ENCODE peak calls at places on chromosomes 6 and 20, in seven cellular contexts. J is HepG2, K is GM12892, F is lower leg skin, I is K562, T is thyroid gland, Z is transverse colon. V is an unnamed sample.

GRCh38 chr20:21808863-21809664 is 103.6 kb downstream of the PAX1 start:
- DNase-seq in J (peak), K (peak), F (no peak), I (peak), T (peak), Z (peak), V (peak)

GRCh38 chr6:12138936-12139335 is 126.8 kb downstream of the HIVEP1 start:
- DNase-seq in J (no peak), K (no peak), F (no peak), I (no peak), T (no peak), Z (no peak), V (no peak)

GRCh38 chr6:169115632-169116031 is 138.0 kb downstream of the THBS2 start:
- DNase-seq in J (no peak), K (no peak), F (no peak), I (no peak), T (no peak), Z (no peak), V (no peak)

GRCh38 chr6:42928748-42929087 is 562 bp upstream of the CNPY3 start:
- DNase-seq in J (no peak), K (no peak), F (no peak), I (no peak), T (no peak), Z (no peak), V (no peak)

GRCh38 chr6:14865609-14866100 is 380.2 kb upstream of the JARID2 start:
- DNase-seq in J (no peak), K (no peak), F (no peak), I (peak), T (no peak), Z (no peak), V (peak)

GRCh38 chr6:148935705-148936306 is 189.0 kb downstream of the UST start:
- DNase-seq in J (no peak), K (no peak), F (no peak), I (no peak), T (no peak), Z (no peak), V (no peak)

GRCh38 chr6:30175765-30176164 is 12.4 kb downstream of the TRIM15 start:
- DNase-seq in J (no peak), K (no peak), F (no peak), I (no peak), T (no peak), Z (no peak), V (no peak)

GRCh38 chr6:160952633-160953281 is 38.8 kb upstream of the MAP3K4 start:
- DNase-seq in J (no peak), K (no peak), F (no peak), I (no peak), T (no peak), Z (no peak), V (no peak)

GRCh38 chr20:41030536-41031242 is 2.1 kb downstream of the TOP1 start:
- DNase-seq in J (peak), K (no peak), F (no peak), I (no peak), T (no peak), Z (no peak), V (peak)

GRCh38 chr20:2698186-2698817 is 5.7 kb downstream of the EBF4 start:
- DNase-seq in J (no peak), K (no peak), F (no peak), I (no peak), T (no peak), Z (no peak), V (no peak)

GRCh38 chr6:111872521-111873177 is 603 bp downstream of the FYN start:
- DNase-seq in J (no peak), K (no peak), F (no peak), I (peak), T (peak), Z (peak), V (peak)

GRCh38 chr6:142819603-142820335 is 125.2 kb downstream of the HIVEP2 start:
- DNase-seq in J (no peak), K (no peak), F (no peak), I (no peak), T (no peak), Z (no peak), V (no peak)

GRCh38 chr20:23350855-23351838 is 556 bp downstream of the NXT1 start:
- DNase-seq in J (peak), K (no peak), F (peak), I (no peak), T (peak), Z (peak), V (peak)

GRCh38 chr6:149409617-149410016 is 9.6 kb downstream of the SUMO4 start:
- DNase-seq in J (no peak), K (no peak), F (no peak), I (no peak), T (no peak), Z (no peak), V (no peak)

GRCh38 chr20:43722153-43722505 is 4.7 kb downstream of the GTSF1L start:
- DNase-seq in J (no peak), K (no peak), F (no peak), I (no peak), T (no peak), Z (no peak), V (no peak)

GRCh38 chr6:116060572-116061283 is at the start of gene FRK:
- DNase-seq in J (peak), K (no peak), F (no peak), I (no peak), T (no peak), Z (peak), V (no peak)

GRCh38 chr6:125164696-125165095 is 11.1 kb downstream of the TPD52L1 start:
- DNase-seq in J (no peak), K (no peak), F (no peak), I (no peak), T (no peak), Z (no peak), V (no peak)

GRCh38 chr6:39496951-39497350 is 174.4 kb upstream of the KCNK16 start:
- DNase-seq in J (no peak), K (no peak), F (peak), I (no peak), T (peak), Z (peak), V (no peak)

GRCh38 chr20:44765647-44766367 is 20.1 kb downstream of the KCNK15 start:
- DNase-seq in J (no peak), K (no peak), F (no peak), I (no peak), T (no peak), Z (no peak), V (no peak)

GRCh38 chr6:84282566-84282965 is 55.1 kb upstream of the CEP162 start:
- DNase-seq in J (no peak), K (no peak), F (no peak), I (no peak), T (peak), Z (no peak), V (peak)

GRCh38 chr6:56524891-56525703 is 117.6 kb downstream of the DST start:
- DNase-seq in J (no peak), K (no peak), F (no peak), I (no peak), T (no peak), Z (no peak), V (no peak)

GRCh38 chr6:158907931-158908330 is 88.8 kb upstream of the EZR start:
- DNase-seq in J (no peak), K (no peak), F (no peak), I (no peak), T (no peak), Z (no peak), V (no peak)

GRCh38 chr6:118784641-118785164 is 109.2 kb upstream of the ASF1A start:
- DNase-seq in J (peak), K (no peak), F (no peak), I (no peak), T (no peak), Z (no peak), V (no peak)

GRCh38 chr20:33963756-33964155 is 30.0 kb upstream of the RALY start:
- DNase-seq in J (no peak), K (no peak), F (no peak), I (no peak), T (no peak), Z (no peak), V (no peak)

GRCh38 chr20:59812286-59813125 is 120.9 kb downstream of the SYCP2 start:
- DNase-seq in J (no peak), K (no peak), F (peak), I (no peak), T (no peak), Z (no peak), V (no peak)

GRCh38 chr20:49603209-49603627 is 35.3 kb upstream of the PTGIS start:
- DNase-seq in J (peak), K (no peak), F (no peak), I (no peak), T (no peak), Z (no peak), V (peak)

GRCh38 chr6:24856954-24857670 is 58.4 kb upstream of the ARMH2 start:
- DNase-seq in J (no peak), K (no peak), F (no peak), I (no peak), T (peak), Z (no peak), V (no peak)

GRCh38 chr6:122798099-122798641 is 9.1 kb downstream of the SMPDL3A start:
- DNase-seq in J (peak), K (no peak), F (no peak), I (no peak), T (no peak), Z (peak), V (no peak)

GRCh38 chr20:11813106-11813890 is 104.4 kb upstream of the BTBD3 start:
- DNase-seq in J (no peak), K (no peak), F (no peak), I (no peak), T (no peak), Z (no peak), V (no peak)

GRCh38 chr20:23125159-23125558 is 39.0 kb upstream of the CD93 start:
- DNase-seq in J (no peak), K (no peak), F (no peak), I (no peak), T (no peak), Z (no peak), V (peak)

GRCh38 chr6:131862486-131862885 is 54.7 kb downstream of the ENPP1 start:
- DNase-seq in J (no peak), K (no peak), F (no peak), I (no peak), T (no peak), Z (peak), V (no peak)
- TF ChIP-seq POLR2A in J (no peak), K (no peak), F (no peak), I (no peak), T (no peak), Z (no peak), V (no peak)

DNA sequence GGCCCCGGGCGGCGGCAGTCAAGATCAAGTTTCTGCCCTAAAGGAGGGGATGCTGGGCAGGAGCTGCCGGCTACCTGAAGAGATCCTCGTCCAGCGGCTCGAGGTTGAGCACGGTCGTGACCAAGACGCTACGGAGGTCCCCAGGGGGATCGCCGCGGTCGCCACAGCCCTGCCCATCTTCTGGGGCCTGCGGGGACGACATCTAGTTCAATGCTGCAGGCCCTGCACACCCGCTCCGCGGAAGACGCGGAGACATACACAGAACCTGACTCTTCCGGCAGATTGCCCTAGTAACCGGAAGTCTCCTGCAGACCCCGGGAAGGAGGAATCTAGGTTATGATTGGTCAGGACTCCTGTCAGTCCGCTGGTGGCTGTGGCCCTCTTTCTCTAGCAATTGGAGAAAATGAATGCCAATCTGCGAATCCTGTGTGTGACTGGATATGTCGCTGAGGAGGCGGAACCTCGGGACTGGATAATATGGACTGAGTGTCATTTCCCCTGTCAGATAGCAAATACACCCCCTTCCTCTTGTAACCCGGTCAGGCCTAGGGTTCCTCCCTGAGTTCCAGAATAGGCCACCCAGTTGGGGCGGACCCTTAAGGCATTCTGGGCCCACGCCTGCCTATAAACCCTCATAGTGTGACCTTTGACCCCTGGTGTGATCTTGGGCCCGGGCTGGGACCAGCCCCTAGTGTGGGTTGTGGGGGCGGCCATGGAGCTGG is at the start of the genes ACOT8 and ZSWIM3:
- DNase-seq in J (peak), K (peak), F (peak), I (peak), T (peak), Z (peak), V (peak)
- TF ChIP-seq POLR2A in J (peak), K (peak), F (no peak), I (peak), T (no peak), Z (peak), V (peak)

GRCh38 chr20:63894358-63895201 is at the start of gene DNAJC5:
- DNase-seq in J (peak), K (peak), F (peak), I (peak), T (peak), Z (peak), V (peak)
- TF ChIP-seq POLR2A in J (peak), K (no peak), F (no peak), I (no peak), T (no peak), Z (no peak), V (no peak)

GRCh38 chr6:151092561-151092960 is 147.2 kb upstream of the AKAP12 start:
- DNase-seq in J (no peak), K (no peak), F (no peak), I (no peak), T (no peak), Z (no peak), V (no peak)
- TF ChIP-seq POLR2A in J (no peak), K (no peak), F (no peak), I (no peak), T (no peak), Z (no peak), V (no peak)

GRCh38 chr20:62603021-62603906 is 39.0 kb upstream of the SLCO4A1 start:
- DNase-seq in J (no peak), K (no peak), F (peak), I (no peak), T (peak), Z (peak), V (no peak)
- TF ChIP-seq POLR2A in J (no peak), K (no peak), F (no peak), I (no peak), T (no peak), Z (no peak), V (no peak)

GRCh38 chr6:17600527-17601388 is 656 bp downstream of the FAM8A1 start:
- DNase-seq in J (peak), K (peak), F (peak), I (peak), T (peak), Z (peak), V (peak)
- TF ChIP-seq POLR2A in J (no peak), K (peak), F (no peak), I (no peak), T (no peak), Z (peak), V (peak)

GRCh38 chr6:136550045-136550329 is 235 bp downstream of the MAP7 start:
- DNase-seq in J (no peak), K (peak), F (no peak), I (peak), T (no peak), Z (no peak), V (no peak)

GRCh38 chr6:136551103-136551502 is 881 bp upstream of the MAP7 start:
- DNase-seq in J (no peak), K (no peak), F (no peak), I (no peak), T (peak), Z (no peak), V (no peak)

GRCh38 chr6:136552054-136552453 is 1.8 kb upstream of the MAP7 start:
- DNase-seq in J (no peak), K (no peak), F (no peak), I (no peak), T (no peak), Z (no peak), V (no peak)

GRCh38 chr6:136549359-136550044 is 720 bp downstream of the MAP7 start:
- DNase-seq in J (no peak), K (no peak), F (peak), I (peak), T (peak), Z (peak), V (no peak)

GRCh38 chr6:136550330-136551071 is at the start of gene MAP7:
- DNase-seq in J (no peak), K (peak), F (peak), I (peak), T (peak), Z (peak), V (peak)
- TF ChIP-seq POLR2A in J (no peak), K (no peak), F (no peak), I (no peak), T (peak), Z (peak), V (no peak)

GRCh38 chr6:45421700-45422540 is 44.2 kb upstream of the SUPT3H start:
- DNase-seq in J (peak), K (peak), F (peak), I (peak), T (peak), Z (peak), V (peak)
- TF ChIP-seq POLR2A in J (no peak), K (no peak), F (no peak), I (no peak), T (no peak), Z (peak), V (no peak)

V was measured in erythroblast.